ENCODE peak calls at places on chromosomes 1 and 21, in four cellular contexts. R is GM04504; D is CD8-positive, alpha-beta memory T cell; L is NCI-H510A. O is an unnamed sample.

GRCh38 chr1:207454046-207454964 is at the start of gene CR2:
- DNase-seq in R (no peak), D (peak), L (peak), O (peak)

GRCh38 chr1:21069549-21069948 is 107.1 kb downstream of the EIF4G3 start:
- DNase-seq in R (peak), D (no peak), L (no peak), O (no peak)

GRCh38 chr1:74534241-74534640 is 21.8 kb upstream of the LRRC53 start:
- DNase-seq in R (peak), D (no peak), L (no peak), O (no peak)

GRCh38 chr1:61472876-61473275 is 252.1 kb downstream of the TM2D1 start:
- DNase-seq in R (no peak), D (no peak), L (no peak), O (peak)

GRCh38 chr1:242240061-242240460 is 241.2 kb upstream of the MAP1LC3C start:
- DNase-seq in R (no peak), D (no peak), L (no peak), O (peak)

GRCh38 chr1:92065042-92065441 is 10.2 kb downstream of the SETSIP start:
- DNase-seq in R (no peak), D (no peak), L (no peak), O (no peak)

GRCh38 chr1:58870298-58870676 is 86.4 kb upstream of the JUN start:
- DNase-seq in R (no peak), D (no peak), L (peak), O (peak)

GRCh38 chr1:75502776-75503175 is 108.1 kb downstream of the SLC44A5 start:
- DNase-seq in R (no peak), D (no peak), L (no peak), O (peak)

GRCh38 chr21:27802816-27803475 is 836.1 kb upstream of the ADAMTS5 start:
- DNase-seq in R (no peak), D (no peak), L (no peak), O (peak)

GRCh38 chr21:36539434-36540150 is 59.7 kb upstream of the CLDN14 start:
- DNase-seq in R (no peak), D (no peak), L (no peak), O (no peak)

GRCh38 chr1:201877877-201878339 is 10.8 kb upstream of the SHISA4 start:
- DNase-seq in R (no peak), D (no peak), L (no peak), O (peak)

GRCh38 chr1:219778793-219779369 is 149.5 kb downstream of the SLC30A10 start:
- DNase-seq in R (no peak), D (no peak), L (no peak), O (no peak)

GRCh38 chr1:145997156-145998023 is 1.0 kb upstream of the TXNIP start:
- DNase-seq in R (no peak), D (peak), L (no peak), O (peak)

GRCh38 chr21:18245493-18245967 is 897 bp downstream of the CHODL start:
- DNase-seq in R (no peak), D (no peak), L (no peak), O (peak)

GRCh38 chr1:219544163-219544846 is 68.6 kb downstream of the ZC3H11B start:
- DNase-seq in R (no peak), D (no peak), L (no peak), O (no peak)